ENCODE peak calls at places on chromosomes 12 and 14, in nine cellular contexts. J is iPS DF 19.7; K is fibroblast of gingiva; Q is aorta; X is T-helper 2 cell; S is stimulated activated CD4-positive, alpha-beta T cell treated with anti-CD3 and anti-CD28 coated beads, Interleukin-4, amount 100 ng/mL, for 24 hours; R is activated CD4-positive, alpha-beta T cell treated with anti-CD3 and anti-CD28 coated beads for 48 hours; F is LHCN-M2; W is astrocyte of the spinal cord. P is an unnamed sample.

GRCh38 chr14:72638021-72638420 is 255.9 kb downstream of the DPF3 start:
- DNase-seq in W (peak), R (no peak), X (no peak), Q (no peak), S (no peak), J (no peak), F (peak), K (peak), P (no peak)

GRCh38 chr14:63220526-63220925 is 16.3 kb downstream of the RHOJ start:
- DNase-seq in K (no peak), S (no peak), J (no peak), F (no peak), W (no peak), X (no peak), R (no peak), Q (no peak), P (no peak)

GRCh38 chr14:52607061-52607460 is 54.4 kb downstream of the GPR137C start:
- DNase-seq in S (no peak), W (no peak), Q (no peak), R (no peak), F (no peak), K (no peak), J (no peak), X (no peak), P (no peak)

GRCh38 chr12:131673519-131674265 is 37.2 kb upstream of the SFSWAP start:
- DNase-seq in K (no peak), W (no peak), F (peak), S (no peak), R (no peak), X (no peak), J (no peak), Q (peak), P (no peak)

GRCh38 chr12:46744256-46744655 is 81.5 kb downstream of the SLC38A4 start:
- DNase-seq in X (no peak), W (no peak), F (peak), K (peak), J (no peak), S (no peak), Q (no peak), R (no peak), P (no peak)

GRCh38 chr12:22101749-22102243 is 55.8 kb downstream of the CMAS start:
- DNase-seq in Q (peak), R (peak), W (peak), S (peak), X (no peak), K (peak), J (no peak), F (peak), P (no peak)

GRCh38 chr12:110355080-110355479 is 48.4 kb downstream of the ANAPC7 start:
- DNase-seq in J (no peak), F (no peak), R (peak), X (no peak), W (no peak), S (peak), K (no peak), Q (no peak), P (no peak)

GRCh38 chr14:30210630-30211029 is 283.0 kb upstream of the PRKD1 start:
- DNase-seq in Q (no peak), J (no peak), S (no peak), X (no peak), F (peak), R (no peak), K (no peak), W (peak), P (no peak)

P was measured in D721Med.